ENCODE peak calls at places on chromosomes 6 and 20, in ten cellular contexts. E is A549, F is adrenal gland, W is GM12878, G is heart left ventricle, S is HCT116, X is H54, B is endothelial cell of umbilical vein, Q is IMR-90, P is tibial nerve. R is an unnamed sample.

GRCh38 chr20:19601133-19601810 is 156.8 kb upstream of the RIN2 start:
- DNase-seq in E (no peak), F (no peak), W (no peak), G (no peak), S (no peak), X (no peak), B (no peak), Q (no peak), P (no peak), R (no peak)

GRCh38 chr6:141248056-141248799 is 884.5 kb upstream of the GJE1 start:
- DNase-seq in E (no peak), F (no peak), W (no peak), G (no peak), S (no peak), X (no peak), B (no peak), Q (no peak), P (no peak), R (no peak)

GRCh38 chr6:145323652-145324051 is 411.7 kb downstream of the EPM2A start:
- DNase-seq in E (no peak), F (no peak), W (no peak), G (no peak), S (no peak), X (no peak), B (no peak), Q (no peak), P (no peak), R (no peak)

GRCh38 chr6:10416863-10417641 is 2.2 kb upstream of the TFAP2A start:
- DNase-seq in E (no peak), F (no peak), W (no peak), G (no peak), S (no peak), X (no peak), B (no peak), Q (no peak), P (no peak), R (no peak)

GRCh38 chr6:7215798-7216231 is 97.2 kb downstream of the SSR1 start:
- DNase-seq in E (no peak), F (no peak), W (no peak), G (no peak), S (no peak), X (no peak), B (no peak), Q (no peak), P (no peak), R (no peak)

GRCh38 chr6:21634582-21634981 is 41.0 kb downstream of the SOX4 start:
- DNase-seq in E (peak; percentile 34), F (peak; percentile 11), W (no peak), G (no peak), S (no peak), X (peak; percentile 52), B (peak; percentile 97), Q (peak; percentile 96), P (no peak), R (no peak)

GRCh38 chr6:163490826-163491577 is 76.5 kb downstream of the QKI start:
- DNase-seq in E (peak; percentile 5), F (peak; percentile 65), W (no peak), G (peak; percentile 76), S (no peak), X (no peak), B (peak; percentile 63), Q (peak; percentile 61), P (peak; percentile 64), R (no peak)

GRCh38 chr6:3088446-3088845 is 20.2 kb downstream of the RIPK1 start:
- DNase-seq in E (no peak), F (no peak), W (no peak), G (no peak), S (no peak), X (no peak), B (no peak), Q (peak; percentile 11), P (peak; percentile 34), R (no peak)

GRCh38 chr6:125810435-125810834 is 19.7 kb downstream of the NCOA7 start:
- DNase-seq in E (no peak), F (no peak), W (no peak), G (no peak), S (no peak), X (no peak), B (no peak), Q (no peak), P (no peak), R (no peak)

GRCh38 chr6:169155481-169155880 is 98.2 kb downstream of the THBS2 start:
- DNase-seq in E (no peak), F (no peak), W (no peak), G (no peak), S (no peak), X (no peak), B (no peak), Q (no peak), P (no peak), R (no peak)

GRCh38 chr6:157379656-157380457 is 1.1 kb upstream of the ZDHHC14 start:
- DNase-seq in E (peak; percentile 56), F (peak; percentile 93), W (peak; percentile 65), G (peak; percentile 94), S (peak; percentile 82), X (peak; percentile 69), B (peak; percentile 91), Q (peak; percentile 87), P (peak; percentile 86), R (peak; percentile 90)
- TF ChIP-seq POLR2A in E (peak; percentile 35), F (no peak), W (peak; percentile 42), G (peak; percentile 28), S (peak; percentile 52), X (peak; percentile 15), B (no peak), Q (no peak), P (peak; percentile 34), R (no peak)

DNA sequence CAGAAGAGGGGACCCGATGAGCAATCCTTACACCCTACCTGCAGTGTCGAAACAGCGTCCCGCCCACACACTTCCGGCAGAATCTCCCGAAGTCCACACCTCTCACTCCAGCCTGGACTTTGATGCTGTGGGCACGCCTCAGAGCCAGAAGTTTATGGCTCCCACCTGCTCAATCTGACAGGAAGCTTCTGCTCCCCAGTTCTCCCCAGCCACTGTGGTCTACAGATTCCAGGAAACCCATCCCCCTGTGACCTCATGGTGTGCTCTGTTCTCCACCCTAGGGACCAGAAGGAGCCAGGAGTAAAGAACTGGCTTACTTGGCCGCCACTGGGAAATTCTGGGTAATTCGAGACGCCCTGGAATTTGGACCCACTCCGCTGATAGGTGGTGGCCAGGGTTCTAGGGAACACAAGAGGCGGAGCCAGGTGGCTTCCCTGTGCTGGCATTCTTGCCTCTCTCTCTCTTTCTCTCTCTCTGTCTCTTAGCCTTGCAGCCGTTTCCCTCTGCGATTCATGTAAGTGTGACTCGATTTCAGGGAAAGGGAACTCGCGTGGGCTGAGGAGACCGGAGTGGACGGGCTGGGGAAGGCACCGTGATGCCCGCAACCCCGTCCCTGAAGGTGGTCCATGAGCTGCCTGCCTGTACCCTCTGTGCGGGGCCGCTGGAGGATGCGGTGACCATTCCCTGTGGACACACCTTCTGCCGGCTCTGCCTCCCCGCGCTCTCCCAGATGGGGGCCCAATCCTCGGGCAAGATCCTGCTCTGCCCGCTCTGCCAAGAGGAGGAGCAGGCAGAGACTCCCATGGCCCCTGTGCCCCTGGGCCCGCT is at the start of gene TRIM15:
- DNase-seq in E (no peak), F (no peak), W (no peak), G (no peak), S (peak; percentile 73), X (no peak), B (no peak), Q (no peak), P (no peak), R (no peak)
- TF ChIP-seq POLR2A in E (no peak), F (no peak), W (no peak), G (no peak), S (no peak), X (no peak), B (no peak), Q (no peak), P (no peak), R (no peak)

DNA sequence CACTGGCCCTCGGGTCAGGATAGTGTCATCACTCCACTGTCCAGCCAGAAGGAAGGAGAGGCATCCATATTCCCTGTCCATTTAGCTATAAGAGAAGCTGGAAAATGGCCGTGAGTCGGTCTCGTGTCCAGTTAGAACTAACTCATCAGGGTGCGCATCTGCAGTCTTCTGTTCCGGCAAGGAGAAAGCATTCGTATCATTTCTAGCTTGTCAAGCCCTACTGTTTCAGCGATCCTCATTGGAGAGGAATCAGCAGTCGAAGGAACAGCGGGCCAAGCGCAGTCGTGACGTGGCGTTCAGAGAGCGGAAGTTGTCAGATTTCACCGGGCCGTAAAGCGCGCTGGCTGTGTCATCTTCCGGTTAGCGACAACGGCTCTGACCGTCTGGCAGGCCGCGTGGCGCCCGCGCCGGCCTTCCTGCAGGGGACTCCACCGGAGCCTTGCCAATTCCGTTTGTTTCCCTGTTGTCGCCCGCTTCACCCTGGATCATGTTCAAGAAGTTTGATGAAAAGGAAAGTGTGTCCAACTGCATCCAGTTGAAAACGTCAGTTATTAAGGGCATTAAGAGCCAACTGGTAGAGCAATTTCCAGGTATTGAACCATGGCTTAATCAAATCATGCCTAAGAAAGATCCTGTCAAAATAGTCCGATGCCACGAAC is 32.9 kb downstream of the HM13 start:
- DNase-seq in E (no peak), F (peak; percentile 84), W (peak; percentile 57), G (peak; percentile 91), S (peak; percentile 83), X (no peak), B (peak; percentile 95), Q (peak; percentile 92), P (peak; percentile 74), R (peak; percentile 94)
- TF ChIP-seq POLR2A in E (no peak), F (peak; percentile 16), W (peak; percentile 88), G (peak; percentile 54), S (peak; percentile 45), X (peak; percentile 63), B (peak; percentile 78), Q (peak; percentile 63), P (peak; percentile 51), R (peak; percentile 90)

GRCh38 chr6:156776841-156777576 is at the start of gene ARID1B:
- DNase-seq in E (peak; percentile 33), F (peak; percentile 74), W (no peak), G (peak; percentile 91), S (no peak), X (peak; percentile 61), B (peak; percentile 81), Q (peak; percentile 83), P (peak; percentile 75), R (peak; percentile 92)
- TF ChIP-seq POLR2A in E (peak; percentile 36), F (peak; percentile 83), W (peak; percentile 76), G (peak; percentile 56), S (peak; percentile 58), X (peak; percentile 25), B (peak; percentile 46), Q (peak; percentile 78), P (peak; percentile 51), R (peak; percentile 61)